ENCODE peak calls at places on chromosomes 13 and 19, in eight cellular contexts. L, K, E, H, J, C, O and D are unnamed samples.

GRCh38 chr19:19530423-19530804 is 1.7 kb downstream of the YJEFN3 start:
- DNase-seq in C (no peak), K (no peak), H (no peak), O (no peak), J (no peak), L (no peak), E (no peak), D (no peak)

GRCh38 chr19:31318790-31319189 is 30.4 kb downstream of the TSHZ3 start:
- DNase-seq in H (no peak), K (no peak), E (no peak), C (no peak), L (no peak), J (no peak), O (no peak), D (no peak)

GRCh38 chr13:57507752-57508463 is 123.6 kb upstream of the PCDH17 start:
- DNase-seq in O (no peak), H (no peak), J (no peak), C (no peak), K (no peak), L (no peak), E (no peak), D (no peak)

GRCh38 chr13:39900106-39900750 is 244.8 kb downstream of the COG6 start:
- DNase-seq in K (no peak), H (no peak), O (no peak), J (no peak), C (no peak), L (no peak), E (no peak), D (no peak)

GRCh38 chr19:17829855-17830566 is 8.7 kb upstream of the INSL3 start:
- DNase-seq in K (no peak), H (no peak), E (peak), L (no peak), J (peak), O (peak), C (no peak), D (no peak)

GRCh38 chr13:90403330-90404082 is 944.0 kb upstream of the MIR17HG start:
- DNase-seq in L (no peak), O (no peak), C (no peak), J (no peak), K (no peak), H (no peak), E (no peak), D (no peak)

GRCh38 chr13:50167224-50167947 is 152.1 kb downstream of the KCNRG start:
- DNase-seq in C (no peak), K (no peak), J (no peak), O (no peak), E (no peak), H (no peak), L (no peak), D (no peak)

GRCh38 chr19:38152461-38153379 is 71.3 kb downstream of the DPF1 start:
- DNase-seq in C (no peak), J (no peak), L (no peak), O (no peak), K (peak), H (no peak), E (no peak), D (no peak)

GRCh38 chr19:47190167-47190727 is 40.8 kb downstream of the BBC3 start:
- DNase-seq in H (peak), E (peak), O (peak), C (peak), J (peak), K (peak), L (peak), D (peak)

GRCh38 chr19:2087621-2088100 is 8.5 kb downstream of the MOB3A start:
- DNase-seq in J (no peak), O (no peak), H (peak), C (no peak), E (no peak), L (no peak), K (no peak), D (no peak)

GRCh38 chr19:41869374-41869955 is 7.6 kb upstream of the CD79A start:
- DNase-seq in H (no peak), J (no peak), E (no peak), O (no peak), L (no peak), K (no peak), C (no peak), D (no peak)

GRCh38 chr19:10517361-10517759 is at the start of gene S1PR5:
- DNase-seq in H (peak), O (no peak), E (no peak), K (no peak), L (no peak), J (peak), C (no peak), D (no peak)

GRCh38 chr19:30388327-30388726 is 16.1 kb downstream of the ZNF536 start:
- DNase-seq in L (no peak), K (no peak), E (no peak), C (no peak), H (no peak), O (no peak), J (no peak), D (peak)

GRCh38 chr19:11242864-11243797 is 3.7 kb downstream of the ANGPTL8 start:
- DNase-seq in L (peak), C (peak), E (peak), H (peak), O (peak), J (peak), K (peak), D (peak)

GRCh38 chr19:32743447-32743846 is 23.9 kb downstream of the TDRD12 start:
- DNase-seq in H (no peak), E (no peak), J (no peak), K (no peak), C (no peak), L (no peak), O (no peak), D (no peak)

GRCh38 chr13:72565893-72566292 is 161.5 kb downstream of the MZT1 start:
- DNase-seq in J (no peak), L (no peak), E (no peak), C (no peak), O (peak), K (no peak), H (no peak), D (no peak)

GRCh38 chr19:47435196-47435595 is 15.9 kb upstream of the MEIS3 start:
- DNase-seq in L (no peak), H (no peak), K (no peak), O (no peak), E (no peak), J (no peak), C (no peak), D (no peak)

GRCh38 chr19:2634228-2634951 is 68.1 kb downstream of the GNG7 start:
- DNase-seq in L (no peak), C (peak), K (peak), O (no peak), J (no peak), H (peak), E (no peak), D (no peak)

GRCh38 chr19:57578487-57579205 is at the start of gene ZNF416:
- DNase-seq in O (peak), E (peak), H (peak), J (peak), L (peak), K (peak), C (peak), D (peak)

GRCh38 chr13:94620286-94620896 is 18.7 kb downstream of the GPR180 start:
- DNase-seq in O (peak), L (no peak), C (no peak), K (no peak), H (no peak), E (no peak), J (peak), D (no peak)

GRCh38 chr19:40650749-40651305 is 39.6 kb downstream of the NUMBL start:
- DNase-seq in J (no peak), C (no peak), L (no peak), H (peak), E (no peak), K (peak), O (no peak), D (no peak)

GRCh38 chr19:12047868-12048267 is 4.9 kb downstream of the ZNF878 start:
- DNase-seq in C (no peak), H (no peak), J (no peak), L (no peak), K (no peak), O (no peak), E (no peak), D (no peak)

GRCh38 chr19:5128251-5128931 is 159.5 kb downstream of the KDM4B start:
- DNase-seq in O (no peak), J (no peak), C (peak), E (peak), H (peak), K (peak), L (peak), D (no peak)

GRCh38 chr19:2235396-2236284 is 489 bp downstream of the PLEKHJ1 start:
- DNase-seq in C (peak), K (peak), O (no peak), L (no peak), E (no peak), J (no peak), H (peak), D (no peak)

GRCh38 chr19:18322759-18323460 is at the start of gene LSM4:
- DNase-seq in K (peak), J (peak), E (peak), H (peak), C (peak), L (peak), O (peak), D (peak)

GRCh38 chr13:23348270-23349126 is 85.0 kb downstream of the SACS start:
- DNase-seq in O (no peak), C (no peak), J (no peak), K (no peak), H (no peak), L (no peak), E (no peak), D (no peak)

GRCh38 chr19:48565090-48565489 is 13.1 kb downstream of the SULT2B1 start:
- DNase-seq in O (no peak), E (no peak), C (no peak), K (no peak), H (no peak), L (no peak), J (peak), D (no peak)

GRCh38 chr19:45816236-45817009 is 1.3 kb upstream of the RSPH6A start:
- DNase-seq in H (no peak), C (no peak), J (no peak), E (no peak), K (no peak), O (no peak), L (no peak), D (no peak)

GRCh38 chr19:3270908-3271307 is 46.4 kb downstream of the CELF5 start:
- DNase-seq in O (peak), J (no peak), L (no peak), C (no peak), K (no peak), H (no peak), E (no peak), D (no peak)

GRCh38 chr13:20716951-20717350 is 13.5 kb downstream of the IL17D start:
- DNase-seq in H (no peak), E (no peak), O (no peak), K (no peak), J (no peak), L (no peak), C (no peak), D (no peak)

GRCh38 chr13:75079226-75079625 is 402.7 kb downstream of the TBC1D4 start:
- DNase-seq in H (no peak), J (no peak), L (no peak), K (no peak), C (no peak), E (no peak), O (no peak), D (no peak)

GRCh38 chr19:17772172-17772571 is 20.9 kb downstream of the FCHO1 start:
- DNase-seq in J (no peak), H (no peak), E (no peak), L (no peak), O (no peak), C (no peak), K (no peak), D (no peak)

GRCh38 chr19:51824603-51825002 is 29.6 kb downstream of the FPR3 start:
- DNase-seq in C (no peak), K (peak), L (no peak), E (no peak), H (peak), O (no peak), J (no peak), D (no peak)

GRCh38 chr13:40087021-40088002 is 431.9 kb downstream of the COG6 start:
- DNase-seq in O (no peak), J (no peak), L (no peak), C (no peak), K (no peak), E (no peak), H (peak), D (no peak)

GRCh38 chr19:41537789-41538188 is 38.2 kb upstream of the CEACAM21 start:
- DNase-seq in J (no peak), O (no peak), C (no peak), E (no peak), H (no peak), L (no peak), K (no peak), D (no peak)

GRCh38 chr13:93535256-93535655 is 308.6 kb downstream of the GPC6 start:
- DNase-seq in E (no peak), K (no peak), J (no peak), O (no peak), H (no peak), C (no peak), L (no peak), D (no peak)

GRCh38 chr13:24777171-24777570 is 13.2 kb downstream of the RNF17 start:
- DNase-seq in K (no peak), E (no peak), C (no peak), O (no peak), L (no peak), J (no peak), H (no peak), D (no peak)

GRCh38 chr13:46640843-46641242 is 87.9 kb downstream of the LRCH1 start:
- DNase-seq in E (no peak), H (no peak), C (no peak), L (no peak), J (no peak), O (no peak), K (no peak), D (no peak)

GRCh38 chr13:99847318-99847750 is 124.2 kb downstream of the ZIC5 start:
- DNase-seq in O (no peak), E (no peak), J (no peak), L (no peak), K (no peak), C (no peak), H (no peak), D (no peak)

GRCh38 chr13:44312898-44313551 is 60.6 kb upstream of the SERP2 start:
- DNase-seq in L (no peak), J (peak), K (no peak), H (no peak), C (no peak), O (peak), E (no peak), D (no peak)

GRCh38 chr13:65917731-65918130 is 1312.4 kb downstream of the PCDH9 start:
- DNase-seq in C (no peak), E (no peak), O (no peak), J (no peak), L (no peak), H (no peak), K (no peak), D (no peak)

GRCh38 chr13:65913173-65913572 is 1317.0 kb downstream of the PCDH9 start:
- DNase-seq in K (no peak), H (no peak), E (no peak), C (no peak), J (no peak), O (peak), L (no peak), D (no peak)

GRCh38 chr13:65911546-65912193 is 1318.5 kb downstream of the PCDH9 start:
- DNase-seq in J (no peak), H (no peak), E (no peak), L (no peak), C (no peak), O (no peak), K (no peak), D (no peak)

GRCh38 chr13:65912516-65912915 is 1317.6 kb downstream of the PCDH9 start:
- DNase-seq in L (no peak), K (no peak), H (no peak), J (no peak), C (no peak), E (no peak), O (no peak), D (no peak)

GRCh38 chr13:65914707-65915106 is 1315.4 kb downstream of the PCDH9 start:
- DNase-seq in H (no peak), J (no peak), E (no peak), L (no peak), K (no peak), O (no peak), C (no peak), D (no peak)
- H3K27ac ChIP-seq in H (no peak), J (no peak), E (no peak), L (no peak), K (no peak), O (no peak), C (no peak), D (no peak)

GRCh38 chr19:16111909-16112752 is 442 bp downstream of the RAB8A start:
- DNase-seq in J (no peak), L (no peak), H (no peak), E (no peak), O (no peak), C (no peak), K (no peak), D (no peak)
- TF ChIP-seq POLR2A in J (no peak), L (peak), H (peak), E (peak), O (peak), C (no peak), K (peak), D (peak)

GRCh38 chr19:13493516-13494310 is 12.6 kb downstream of the CACNA1A start:
- DNase-seq in L (no peak), H (no peak), J (no peak), K (no peak), E (no peak), O (no peak), C (no peak), D (no peak)

GRCh38 chr19:13487985-13488384 is 18.3 kb downstream of the CACNA1A start:
- DNase-seq in E (no peak), K (no peak), J (no peak), C (no peak), O (no peak), H (no peak), L (no peak), D (no peak)

GRCh38 chr19:13492128-13492527 is 14.2 kb downstream of the CACNA1A start:
- DNase-seq in C (no peak), H (no peak), E (no peak), O (no peak), J (no peak), K (no peak), L (no peak), D (no peak)
- H3K27ac ChIP-seq in C (no peak), H (no peak), E (no peak), O (no peak), J (no peak), K (no peak), L (no peak), D (no peak)

DNA sequence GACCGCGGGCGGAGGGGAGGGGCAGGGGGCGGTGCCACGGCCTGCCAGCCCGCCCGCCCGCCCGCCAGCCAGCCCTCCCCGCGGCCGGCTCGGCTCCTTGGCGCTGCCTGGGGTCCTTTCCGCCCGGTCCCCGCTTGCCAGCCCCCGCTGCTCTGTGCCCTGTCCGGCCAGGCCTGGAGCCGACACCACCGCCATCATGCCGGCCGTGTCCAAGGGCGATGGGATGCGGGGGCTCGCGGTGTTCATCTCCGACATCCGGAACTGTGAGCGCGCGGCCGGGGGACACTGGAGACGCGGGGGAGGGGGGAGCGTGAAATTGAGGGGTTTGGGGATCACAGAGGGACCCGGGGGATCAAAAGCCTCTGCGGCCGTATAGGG is at the start of gene AP2A1:
- DNase-seq in O (no peak), C (no peak), H (no peak), J (no peak), L (no peak), K (no peak), E (no peak), D (no peak)
- TF ChIP-seq POLR2A in O (no peak), C (no peak), H (no peak), J (peak), L (peak), K (peak), E (peak), D (peak)

GRCh38 chr13:48618937-48619336 is 34.8 kb upstream of the CYSLTR2 start:
- DNase-seq in J (no peak), L (no peak), E (no peak), C (no peak), H (no peak), K (no peak), O (no peak), D (no peak)
- H3K27ac ChIP-seq in J (no peak), L (no peak), E (no peak), C (no peak), H (no peak), K (no peak), O (no peak), D (no peak)

GRCh38 chr13:48532473-48533206 is at the start of gene RCBTB2:
- DNase-seq in K (peak), L (peak), E (peak), C (peak), H (peak), O (peak), J (peak), D (peak)
- TF ChIP-seq POLR2A in K (peak), L (peak), E (peak), C (peak), H (peak), O (no peak), J (peak), D (peak)

DNA sequence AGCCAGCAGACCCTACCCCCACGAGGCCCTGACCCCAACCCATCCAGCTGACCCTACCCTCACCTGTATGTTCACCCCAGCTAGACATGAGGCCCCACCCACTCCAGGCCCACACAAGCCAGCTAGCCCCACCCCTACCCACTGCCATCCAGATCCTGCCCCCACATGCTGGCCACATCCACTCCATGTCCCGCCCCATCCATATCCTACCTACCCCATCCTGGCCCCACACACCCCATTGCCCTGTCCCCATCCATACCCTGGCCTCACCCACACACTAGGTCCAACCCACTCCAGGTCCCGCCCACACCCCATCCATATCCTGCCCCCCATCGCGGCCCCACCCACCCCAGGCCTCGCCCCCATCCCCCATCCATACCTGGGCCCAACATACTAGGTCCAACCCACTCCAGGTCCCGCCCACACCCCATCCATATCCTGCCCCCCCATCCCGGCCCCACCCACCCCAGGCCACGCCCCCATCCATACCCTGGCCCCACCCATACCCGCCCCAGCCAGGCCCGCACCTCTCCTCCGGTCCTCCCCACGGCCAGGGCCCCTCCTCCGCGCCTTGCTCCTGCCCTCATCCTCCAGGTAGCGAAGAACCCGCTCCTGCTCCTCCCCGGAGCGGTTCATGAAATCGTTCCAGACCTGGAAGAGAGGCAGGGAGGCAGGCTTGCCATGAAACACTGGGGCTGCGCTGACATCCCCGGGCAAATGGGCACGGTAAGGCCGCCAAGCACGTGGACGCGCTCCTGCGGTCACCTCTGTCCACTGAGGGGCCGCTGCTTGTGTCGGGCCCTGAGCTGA is 7.2 kb downstream of the RNU6-9 start:
- DNase-seq in C (no peak), J (peak), O (no peak), E (no peak), H (no peak), L (no peak), K (no peak), D (no peak)
- H3K27ac ChIP-seq in C (no peak), J (peak), O (peak), E (no peak), H (no peak), L (no peak), K (no peak), D (no peak)

GRCh38 chr19:6735181-6735891 is 2.0 kb downstream of the GPR108 start:
- DNase-seq in O (no peak), C (no peak), K (no peak), H (no peak), E (no peak), J (no peak), L (no peak), D (no peak)

GRCh38 chr19:6737873-6738725 is 719 bp upstream of the GPR108 start:
- DNase-seq in O (no peak), C (peak), J (peak), H (peak), K (peak), L (peak), E (peak), D (peak)

GRCh38 chr19:6737284-6737872 is at the start of gene GPR108:
- DNase-seq in J (peak), L (peak), E (peak), O (peak), H (peak), K (peak), C (peak), D (peak)

GRCh38 chr19:6736917-6737283 is 480 bp downstream of the GPR108 start:
- DNase-seq in L (no peak), H (no peak), K (no peak), J (no peak), E (no peak), C (no peak), O (no peak), D (no peak)

GRCh38 chr19:6736169-6736916 is 1.0 kb downstream of the GPR108 start:
- DNase-seq in H (peak), C (peak), K (peak), O (peak), J (peak), L (peak), E (peak), D (peak)
- TF ChIP-seq POLR2A in H (peak), C (no peak), K (no peak), O (peak), J (peak), L (peak), E (peak), D (no peak)